ENCODE peak calls at places on chromosomes 2 and 18, in four cellular contexts. One of them, this sample, is unnamed.

GRCh38 chr18:47235096-47235495 is 16.4 kb downstream of the SKOR2 start:
- DNase-seq in cardiac fibroblast: no peak
- DNase-seq in IMR-90: no peak
- DNase-seq in glutamatergic neuron: no peak
- DNase-seq in this sample: no peak

GRCh38 chr2:214699236-214699635 is 110.2 kb downstream of the BARD1 start:
- DNase-seq in glutamatergic neuron: no peak
- DNase-seq in IMR-90: peak
- DNase-seq in cardiac fibroblast: no peak
- DNase-seq in this sample: no peak

GRCh38 chr2:5921081-5921642 is 229.0 kb downstream of the SOX11 start:
- DNase-seq in glutamatergic neuron: no peak
- DNase-seq in IMR-90: no peak
- DNase-seq in cardiac fibroblast: no peak
- DNase-seq in this sample: no peak

GRCh38 chr2:41879367-41879871 is 168.4 kb upstream of the PKDCC start:
- DNase-seq in glutamatergic neuron: peak
- DNase-seq in IMR-90: no peak
- DNase-seq in cardiac fibroblast: no peak
- DNase-seq in this sample: no peak

GRCh38 chr2:101559576-101559975 is 84.7 kb upstream of the RFX8 start:
- DNase-seq in glutamatergic neuron: no peak
- DNase-seq in IMR-90: peak
- DNase-seq in cardiac fibroblast: peak
- DNase-seq in this sample: no peak

GRCh38 chr18:160831-161570 is 2.6 kb downstream of the USP14 start:
- DNase-seq in cardiac fibroblast: no peak
- DNase-seq in glutamatergic neuron: no peak
- DNase-seq in IMR-90: no peak
- DNase-seq in this sample: no peak

GRCh38 chr2:191266201-191266600 is 21.0 kb downstream of the MYO1B start:
- DNase-seq in IMR-90: peak
- DNase-seq in glutamatergic neuron: no peak
- DNase-seq in cardiac fibroblast: no peak
- DNase-seq in this sample: no peak

GRCh38 chr18:7333163-7333562 is 102.3 kb downstream of the LRRC30 start:
- DNase-seq in IMR-90: no peak
- DNase-seq in glutamatergic neuron: no peak
- DNase-seq in cardiac fibroblast: no peak
- DNase-seq in this sample: no peak

GRCh38 chr2:120852200-120852815 is 116.6 kb downstream of the GLI2 start:
- DNase-seq in cardiac fibroblast: no peak
- DNase-seq in glutamatergic neuron: no peak
- DNase-seq in IMR-90: no peak
- DNase-seq in this sample: no peak

GRCh38 chr2:65390134-65390533 is 42.3 kb downstream of the SPRED2 start:
- DNase-seq in cardiac fibroblast: no peak
- DNase-seq in glutamatergic neuron: no peak
- DNase-seq in IMR-90: no peak
- DNase-seq in this sample: no peak

GRCh38 chr2:27954771-27955384 is 64.3 kb downstream of the BABAM2 start:
- DNase-seq in IMR-90: peak
- DNase-seq in glutamatergic neuron: no peak
- DNase-seq in cardiac fibroblast: peak
- DNase-seq in this sample: peak

GRCh38 chr2:219124379-219125110 is 36.1 kb downstream of the NHEJ1 start:
- DNase-seq in IMR-90: peak
- DNase-seq in cardiac fibroblast: peak
- DNase-seq in glutamatergic neuron: no peak
- DNase-seq in this sample: peak

GRCh38 chr2:157725856-157726255 is 97.2 kb upstream of the ACVR1C start:
- DNase-seq in cardiac fibroblast: peak
- DNase-seq in IMR-90: peak
- DNase-seq in glutamatergic neuron: no peak
- DNase-seq in this sample: no peak

GRCh38 chr2:22281033-22281432 is 1103.9 kb upstream of the KLHL29 start:
- DNase-seq in IMR-90: peak
- DNase-seq in cardiac fibroblast: peak
- DNase-seq in glutamatergic neuron: no peak
- DNase-seq in this sample: no peak

GRCh38 chr2:133148187-133148586 is 420.1 kb downstream of the NCKAP5 start:
- DNase-seq in IMR-90: no peak
- DNase-seq in glutamatergic neuron: no peak
- DNase-seq in cardiac fibroblast: no peak
- DNase-seq in this sample: no peak

GRCh38 chr2:25252291-25253152 is 84.1 kb upstream of the POMC start:
- DNase-seq in cardiac fibroblast: peak
- DNase-seq in IMR-90: peak
- DNase-seq in glutamatergic neuron: peak
- DNase-seq in this sample: no peak

GRCh38 chr2:240128608-240129144 is 7.4 kb downstream of the COPS9 start:
- DNase-seq in cardiac fibroblast: no peak
- DNase-seq in IMR-90: no peak
- DNase-seq in glutamatergic neuron: no peak
- DNase-seq in this sample: no peak

GRCh38 chr18:58443671-58444070 is 185.2 kb downstream of the ALPK2 start:
- DNase-seq in glutamatergic neuron: no peak
- DNase-seq in IMR-90: no peak
- DNase-seq in cardiac fibroblast: no peak
- DNase-seq in this sample: no peak

GRCh38 chr2:20501974-20502373 is 55.1 kb downstream of the RHOB start:
- DNase-seq in IMR-90: peak
- DNase-seq in glutamatergic neuron: no peak
- DNase-seq in cardiac fibroblast: peak
- DNase-seq in this sample: peak

GRCh38 chr2:20050712-20051517 is 513 bp downstream of the LAPTM4A start:
- DNase-seq in IMR-90: peak
- DNase-seq in glutamatergic neuron: peak
- DNase-seq in cardiac fibroblast: peak
- DNase-seq in this sample: peak

GRCh38 chr2:240737958-240738357 is 46.3 kb downstream of the AQP12A start:
- DNase-seq in cardiac fibroblast: no peak
- DNase-seq in glutamatergic neuron: no peak
- DNase-seq in IMR-90: no peak
- DNase-seq in this sample: no peak

GRCh38 chr2:9736008-9736407 is 105.2 kb upstream of the YWHAQ start:
- DNase-seq in glutamatergic neuron: no peak
- DNase-seq in cardiac fibroblast: no peak
- DNase-seq in IMR-90: no peak
- DNase-seq in this sample: no peak
- TF ChIP-seq CTCF in glutamatergic neuron: no peak
- TF ChIP-seq CTCF in cardiac fibroblast: no peak
- TF ChIP-seq CTCF in IMR-90: no peak
- TF ChIP-seq CTCF in this sample: no peak

DNA sequence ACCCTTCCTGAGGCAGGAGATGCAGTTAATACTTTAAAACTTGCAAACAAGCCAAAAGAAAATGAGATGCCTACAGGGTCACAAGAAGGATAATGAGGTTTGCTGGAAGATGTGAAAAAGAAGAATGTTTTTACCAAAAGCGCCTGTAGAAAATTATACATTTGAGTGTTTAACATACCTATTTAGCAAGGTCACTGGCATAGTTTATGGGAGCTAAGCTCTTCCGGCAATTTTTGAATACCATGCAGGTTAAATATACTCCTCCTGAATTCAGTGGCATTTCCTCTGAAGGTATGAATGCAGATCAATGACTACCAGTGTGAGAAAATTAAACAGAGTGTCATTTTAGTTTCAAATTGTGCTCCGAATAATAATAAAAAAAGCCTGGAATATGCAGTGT is 21.2 kb upstream of the MAP3K20 start:
- DNase-seq in glutamatergic neuron: no peak
- DNase-seq in cardiac fibroblast: no peak
- DNase-seq in IMR-90: peak
- DNase-seq in this sample: peak
- TF ChIP-seq CTCF in glutamatergic neuron: no peak
- TF ChIP-seq CTCF in cardiac fibroblast: no peak
- TF ChIP-seq CTCF in IMR-90: no peak
- TF ChIP-seq CTCF in this sample: no peak

GRCh38 chr2:69192176-69192945 is 179.4 kb downstream of the ANTXR1 start:
- DNase-seq in glutamatergic neuron: no peak
- DNase-seq in cardiac fibroblast: no peak
- DNase-seq in IMR-90: no peak
- DNase-seq in this sample: no peak
- TF ChIP-seq CTCF in glutamatergic neuron: no peak
- TF ChIP-seq CTCF in cardiac fibroblast: no peak
- TF ChIP-seq CTCF in IMR-90: no peak
- TF ChIP-seq CTCF in this sample: no peak

GRCh38 chr18:2609604-2610003 is 38.2 kb downstream of the NDC80 start:
- DNase-seq in IMR-90: no peak
- DNase-seq in cardiac fibroblast: no peak
- DNase-seq in glutamatergic neuron: no peak
- DNase-seq in this sample: no peak
- TF ChIP-seq CTCF in IMR-90: no peak
- TF ChIP-seq CTCF in cardiac fibroblast: no peak
- TF ChIP-seq CTCF in glutamatergic neuron: no peak
- TF ChIP-seq CTCF in this sample: no peak

DNA sequence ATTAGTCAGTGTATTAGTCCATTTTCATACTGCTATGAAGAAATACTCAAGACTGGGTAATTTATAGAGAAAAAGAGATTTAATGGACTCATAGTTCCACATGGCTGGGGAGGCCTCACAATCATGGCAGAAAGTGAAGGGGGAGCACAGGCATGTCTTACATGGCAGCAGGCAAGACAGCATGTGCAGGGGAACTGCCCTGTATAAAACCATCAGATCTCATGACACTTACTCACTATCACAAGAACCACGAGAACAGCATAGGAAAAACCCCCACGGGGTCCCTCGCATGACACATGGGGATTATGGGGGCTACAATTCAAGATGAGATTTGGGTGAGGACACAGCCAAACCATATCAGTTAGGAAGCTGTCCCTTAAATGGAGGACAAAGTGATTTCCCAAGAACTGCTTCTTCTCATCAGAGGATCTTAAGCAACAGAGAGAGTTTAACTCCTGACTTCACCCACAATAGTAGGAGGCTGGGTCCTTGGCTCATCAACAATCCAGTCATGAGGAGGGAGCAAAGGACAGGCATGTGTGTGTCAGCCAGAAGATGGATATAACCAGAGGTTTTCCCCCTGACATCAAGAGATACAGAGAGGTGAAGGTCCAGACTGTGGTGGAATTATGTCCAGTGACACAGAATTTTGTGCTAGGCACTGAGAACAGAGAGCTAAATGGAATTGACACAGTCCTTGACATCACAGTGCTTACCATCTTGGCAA is 203.8 kb upstream of the SH3BP4 start:
- DNase-seq in glutamatergic neuron: no peak
- DNase-seq in cardiac fibroblast: peak
- DNase-seq in IMR-90: peak
- DNase-seq in this sample: no peak
- TF ChIP-seq CTCF in glutamatergic neuron: no peak
- TF ChIP-seq CTCF in cardiac fibroblast: no peak
- TF ChIP-seq CTCF in IMR-90: no peak
- TF ChIP-seq CTCF in this sample: no peak

GRCh38 chr2:148202237-148202636 is 181.3 kb downstream of the MBD5 start:
- DNase-seq in IMR-90: no peak
- DNase-seq in glutamatergic neuron: no peak
- DNase-seq in cardiac fibroblast: no peak
- DNase-seq in this sample: no peak

GRCh38 chr2:148207111-148207510 is 186.2 kb downstream of the MBD5 start:
- DNase-seq in cardiac fibroblast: no peak
- DNase-seq in IMR-90: no peak
- DNase-seq in glutamatergic neuron: no peak
- DNase-seq in this sample: no peak

GRCh38 chr2:148201075-148202004 is 180.4 kb downstream of the MBD5 start:
- DNase-seq in IMR-90: peak
- DNase-seq in glutamatergic neuron: peak
- DNase-seq in cardiac fibroblast: peak
- DNase-seq in this sample: peak
- TF ChIP-seq CTCF in IMR-90: peak
- TF ChIP-seq CTCF in glutamatergic neuron: peak
- TF ChIP-seq CTCF in cardiac fibroblast: peak
- TF ChIP-seq CTCF in this sample: peak

DNA sequence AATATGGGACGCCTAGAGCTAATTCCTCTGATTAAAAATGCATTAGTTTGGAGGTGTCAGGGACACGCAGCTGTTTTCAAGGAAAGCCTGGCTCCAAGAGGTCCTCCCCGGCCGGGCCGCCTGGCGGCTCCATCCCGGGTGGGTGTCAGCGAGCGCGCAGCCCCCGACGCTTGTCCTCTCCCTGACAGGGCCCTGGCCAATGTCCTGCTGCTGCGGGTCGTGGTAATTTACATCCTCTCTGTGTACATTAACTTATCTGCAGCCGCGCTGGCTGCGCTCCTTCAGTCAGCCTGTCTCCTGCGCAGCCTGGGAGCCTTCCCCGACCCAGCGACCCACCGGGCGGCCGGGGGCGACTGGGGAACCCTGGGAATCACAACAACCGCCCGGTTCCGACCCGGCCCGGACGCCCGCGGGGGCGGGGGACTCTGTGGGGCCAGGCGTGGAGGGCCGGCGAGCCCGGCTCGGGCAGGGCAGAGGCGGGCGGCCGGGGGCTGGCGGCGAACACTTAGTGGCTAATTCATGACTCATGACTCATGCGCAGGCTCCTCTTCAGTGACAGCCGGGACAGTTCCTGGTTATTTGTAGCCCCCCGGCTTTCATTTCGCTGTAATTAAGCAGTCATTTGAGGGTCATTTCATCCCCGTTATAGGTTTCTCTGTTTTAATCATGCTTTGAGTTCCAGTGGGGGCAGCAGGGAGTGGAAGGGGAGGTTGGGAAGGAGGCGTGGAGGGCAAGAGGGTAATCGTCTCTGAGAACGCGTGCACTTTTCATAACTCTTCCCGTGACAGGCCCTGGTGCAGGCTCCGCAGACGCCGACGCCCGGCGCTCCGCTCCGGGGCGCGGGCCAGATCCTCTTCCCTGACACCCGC is 141.9 kb upstream of the CTAGE1 start:
- DNase-seq in cardiac fibroblast: peak
- DNase-seq in IMR-90: peak
- DNase-seq in glutamatergic neuron: peak
- DNase-seq in this sample: no peak
- TF ChIP-seq CTCF in cardiac fibroblast: peak
- TF ChIP-seq CTCF in IMR-90: no peak
- TF ChIP-seq CTCF in glutamatergic neuron: no peak
- TF ChIP-seq CTCF in this sample: peak

DNA sequence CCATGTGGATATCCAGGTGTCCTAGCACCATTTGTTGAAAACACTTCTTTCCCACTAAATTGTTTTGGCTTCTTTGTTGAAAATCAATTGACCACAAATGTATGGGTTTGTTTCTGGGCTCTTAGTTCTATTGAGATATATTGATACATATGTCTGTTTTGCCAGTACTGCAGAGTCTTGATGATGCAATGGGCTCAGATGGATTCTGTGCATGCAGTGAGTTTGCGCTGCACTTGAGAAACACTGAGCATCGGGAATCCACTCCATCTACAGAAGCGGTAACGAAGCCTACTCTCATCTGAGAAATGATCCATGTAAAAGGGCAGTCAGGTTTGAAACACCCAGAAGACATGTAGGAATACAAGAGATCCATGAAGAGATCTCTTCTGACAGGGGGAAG is 21.9 kb upstream of the DNAJC10 start:
- DNase-seq in glutamatergic neuron: no peak
- DNase-seq in IMR-90: no peak
- DNase-seq in cardiac fibroblast: no peak
- DNase-seq in this sample: no peak
- TF ChIP-seq CTCF in glutamatergic neuron: no peak
- TF ChIP-seq CTCF in IMR-90: no peak
- TF ChIP-seq CTCF in cardiac fibroblast: no peak
- TF ChIP-seq CTCF in this sample: no peak

GRCh38 chr2:180992994-180993393 is 12.6 kb downstream of the UBE2E3 start:
- DNase-seq in IMR-90: no peak
- DNase-seq in cardiac fibroblast: no peak
- DNase-seq in glutamatergic neuron: no peak
- DNase-seq in this sample: no peak
- TF ChIP-seq CTCF in IMR-90: no peak
- TF ChIP-seq CTCF in cardiac fibroblast: no peak
- TF ChIP-seq CTCF in glutamatergic neuron: no peak
- TF ChIP-seq CTCF in this sample: peak

This sample was measured in HFFc6.